ENCODE peak calls at places on chromosome 9, in six cellular contexts. One of them, this sample, is unnamed.

GRCh38 chr9:83622433-83622813 is 520 bp upstream of the IDNK start:
- DNase-seq in WTC11: no peak
- DNase-seq in mesendoderm: no peak
- DNase-seq in amygdala: no peak
- DNase-seq in HT1080: no peak
- DNase-seq in stimulated activated CD4-positive, alpha-beta T cell treated with anti-CD3 and anti-CD28 coated beads, TNF-alpha, amount 100 ng/mL, for 4 hours: no peak
- DNase-seq in this sample: no peak

GRCh38 chr9:127825319-127826051 is 22.8 kb downstream of the FPGS start:
- DNase-seq in WTC11: peak; percentile 97
- DNase-seq in mesendoderm: peak; percentile 81
- DNase-seq in amygdala: no peak
- DNase-seq in HT1080: no peak
- DNase-seq in stimulated activated CD4-positive, alpha-beta T cell treated with anti-CD3 and anti-CD28 coated beads, TNF-alpha, amount 100 ng/mL, for 4 hours: no peak
- DNase-seq in this sample: peak; percentile 72

GRCh38 chr9:3884736-3885135 is 358.9 kb upstream of the RFX3 start:
- DNase-seq in WTC11: no peak
- DNase-seq in mesendoderm: peak; percentile 48
- DNase-seq in amygdala: no peak
- DNase-seq in HT1080: no peak
- DNase-seq in stimulated activated CD4-positive, alpha-beta T cell treated with anti-CD3 and anti-CD28 coated beads, TNF-alpha, amount 100 ng/mL, for 4 hours: no peak
- DNase-seq in this sample: peak; percentile 82

GRCh38 chr9:136863623-136864273 is 2.4 kb downstream of the EDF1 start:
- DNase-seq in WTC11: no peak
- DNase-seq in mesendoderm: no peak
- DNase-seq in amygdala: no peak
- DNase-seq in HT1080: no peak
- DNase-seq in stimulated activated CD4-positive, alpha-beta T cell treated with anti-CD3 and anti-CD28 coated beads, TNF-alpha, amount 100 ng/mL, for 4 hours: no peak
- DNase-seq in this sample: no peak

GRCh38 chr9:93994132-93994531 is 39.0 kb upstream of the BARX1 start:
- DNase-seq in WTC11: no peak
- DNase-seq in mesendoderm: no peak
- DNase-seq in amygdala: no peak
- DNase-seq in HT1080: no peak
- DNase-seq in stimulated activated CD4-positive, alpha-beta T cell treated with anti-CD3 and anti-CD28 coated beads, TNF-alpha, amount 100 ng/mL, for 4 hours: no peak
- DNase-seq in this sample: no peak

GRCh38 chr9:120868339-120868675 is 8.7 kb downstream of the PHF19 start:
- DNase-seq in WTC11: no peak
- DNase-seq in mesendoderm: no peak
- DNase-seq in amygdala: no peak
- DNase-seq in HT1080: no peak
- DNase-seq in stimulated activated CD4-positive, alpha-beta T cell treated with anti-CD3 and anti-CD28 coated beads, TNF-alpha, amount 100 ng/mL, for 4 hours: no peak
- DNase-seq in this sample: no peak

GRCh38 chr9:75168270-75169185 is 80.2 kb downstream of the OSTF1 start:
- DNase-seq in WTC11: no peak
- DNase-seq in mesendoderm: no peak
- DNase-seq in amygdala: no peak
- DNase-seq in HT1080: peak; percentile 58
- DNase-seq in stimulated activated CD4-positive, alpha-beta T cell treated with anti-CD3 and anti-CD28 coated beads, TNF-alpha, amount 100 ng/mL, for 4 hours: no peak
- DNase-seq in this sample: no peak

GRCh38 chr9:129069128-129069824 is 11.6 kb upstream of the DOLPP1 start:
- DNase-seq in WTC11: no peak
- DNase-seq in mesendoderm: peak; percentile 18
- DNase-seq in amygdala: peak; percentile 20
- DNase-seq in HT1080: no peak
- DNase-seq in stimulated activated CD4-positive, alpha-beta T cell treated with anti-CD3 and anti-CD28 coated beads, TNF-alpha, amount 100 ng/mL, for 4 hours: peak; percentile 17
- DNase-seq in this sample: peak; percentile 63

GRCh38 chr9:126509718-126510117 is 104.0 kb upstream of the LMX1B start:
- DNase-seq in WTC11: no peak
- DNase-seq in mesendoderm: no peak
- DNase-seq in amygdala: no peak
- DNase-seq in HT1080: no peak
- DNase-seq in stimulated activated CD4-positive, alpha-beta T cell treated with anti-CD3 and anti-CD28 coated beads, TNF-alpha, amount 100 ng/mL, for 4 hours: no peak
- DNase-seq in this sample: no peak

GRCh38 chr9:100838857-100839256 is 189.7 kb upstream of the PLPPR1 start:
- DNase-seq in WTC11: no peak
- DNase-seq in mesendoderm: peak; percentile 29
- DNase-seq in amygdala: no peak
- DNase-seq in HT1080: no peak
- DNase-seq in stimulated activated CD4-positive, alpha-beta T cell treated with anti-CD3 and anti-CD28 coated beads, TNF-alpha, amount 100 ng/mL, for 4 hours: no peak
- DNase-seq in this sample: peak; percentile 70

GRCh38 chr9:128611600-128612394 is 44.9 kb downstream of the DYNC2I2 start:
- DNase-seq in WTC11: no peak
- DNase-seq in mesendoderm: no peak
- DNase-seq in amygdala: no peak
- DNase-seq in HT1080: no peak
- DNase-seq in stimulated activated CD4-positive, alpha-beta T cell treated with anti-CD3 and anti-CD28 coated beads, TNF-alpha, amount 100 ng/mL, for 4 hours: no peak
- DNase-seq in this sample: peak; percentile 34

GRCh38 chr9:79734989-79735779 is 163.4 kb downstream of the TLE4 start:
- DNase-seq in WTC11: no peak
- DNase-seq in mesendoderm: no peak
- DNase-seq in amygdala: no peak
- DNase-seq in HT1080: no peak
- DNase-seq in stimulated activated CD4-positive, alpha-beta T cell treated with anti-CD3 and anti-CD28 coated beads, TNF-alpha, amount 100 ng/mL, for 4 hours: no peak
- DNase-seq in this sample: no peak

GRCh38 chr9:5518937-5519319 is 8.6 kb downstream of the PDCD1LG2 start:
- DNase-seq in WTC11: no peak
- DNase-seq in mesendoderm: no peak
- DNase-seq in amygdala: no peak
- DNase-seq in HT1080: no peak
- DNase-seq in stimulated activated CD4-positive, alpha-beta T cell treated with anti-CD3 and anti-CD28 coated beads, TNF-alpha, amount 100 ng/mL, for 4 hours: no peak
- DNase-seq in this sample: no peak

GRCh38 chr9:27672730-27673129 is 99.4 kb upstream of the C9orf72 start:
- DNase-seq in WTC11: no peak
- DNase-seq in mesendoderm: no peak
- DNase-seq in amygdala: no peak
- DNase-seq in HT1080: no peak
- DNase-seq in stimulated activated CD4-positive, alpha-beta T cell treated with anti-CD3 and anti-CD28 coated beads, TNF-alpha, amount 100 ng/mL, for 4 hours: no peak
- DNase-seq in this sample: no peak

GRCh38 chr9:70589571-70590263 is 175.3 kb upstream of the KLF9 start:
- DNase-seq in WTC11: no peak
- DNase-seq in mesendoderm: no peak
- DNase-seq in amygdala: no peak
- DNase-seq in HT1080: no peak
- DNase-seq in stimulated activated CD4-positive, alpha-beta T cell treated with anti-CD3 and anti-CD28 coated beads, TNF-alpha, amount 100 ng/mL, for 4 hours: no peak
- DNase-seq in this sample: no peak

GRCh38 chr9:113516840-113517577 is 53.5 kb downstream of the RGS3 start:
- DNase-seq in WTC11: no peak
- DNase-seq in mesendoderm: no peak
- DNase-seq in amygdala: no peak
- DNase-seq in HT1080: peak; percentile 73
- DNase-seq in stimulated activated CD4-positive, alpha-beta T cell treated with anti-CD3 and anti-CD28 coated beads, TNF-alpha, amount 100 ng/mL, for 4 hours: peak; percentile 55
- DNase-seq in this sample: peak; percentile 28

GRCh38 chr9:119902611-119903010 is 533.4 kb upstream of the BRINP1 start:
- DNase-seq in WTC11: no peak
- DNase-seq in mesendoderm: no peak
- DNase-seq in amygdala: no peak
- DNase-seq in HT1080: no peak
- DNase-seq in stimulated activated CD4-positive, alpha-beta T cell treated with anti-CD3 and anti-CD28 coated beads, TNF-alpha, amount 100 ng/mL, for 4 hours: no peak
- DNase-seq in this sample: peak; percentile 94

This sample was measured in NCI-H82.